ENCODE peak calls at places on chromosomes 3 and 15, in ten cellular contexts. One of them, this sample, is unnamed.

GRCh38 chr3:32406481-32407408 is 15.1 kb downstream of the CMTM7 start:
- DNase-seq in HepG2: no peak
- DNase-seq in endothelial cell: no peak
- DNase-seq in nephron progenitor cell: no peak
- DNase-seq in kidney epithelial cell: no peak
- DNase-seq in cardiac fibroblast: no peak
- DNase-seq in lower leg skin: no peak
- DNase-seq in colonic mucosa: no peak
- DNase-seq in fibroblast of lung: no peak
- DNase-seq in epithelial cell of esophagus: peak
- DNase-seq in this sample: no peak

GRCh38 chr15:85494035-85494793 is 113.8 kb downstream of the AKAP13 start:
- DNase-seq in epithelial cell of esophagus: peak
- DNase-seq in colonic mucosa: peak
- DNase-seq in fibroblast of lung: peak
- DNase-seq in kidney epithelial cell: peak
- DNase-seq in HepG2: no peak
- DNase-seq in endothelial cell: no peak
- DNase-seq in lower leg skin: no peak
- DNase-seq in nephron progenitor cell: no peak
- DNase-seq in cardiac fibroblast: peak
- DNase-seq in this sample: no peak

GRCh38 chr3:42110631-42111030 is 19.5 kb downstream of the TRAK1 start:
- DNase-seq in endothelial cell: no peak
- DNase-seq in colonic mucosa: no peak
- DNase-seq in HepG2: no peak
- DNase-seq in kidney epithelial cell: no peak
- DNase-seq in nephron progenitor cell: no peak
- DNase-seq in epithelial cell of esophagus: no peak
- DNase-seq in lower leg skin: no peak
- DNase-seq in cardiac fibroblast: no peak
- DNase-seq in fibroblast of lung: no peak
- DNase-seq in this sample: no peak

GRCh38 chr3:57048728-57049127 is 11.7 kb upstream of the SPATA12 start:
- DNase-seq in HepG2: no peak
- DNase-seq in endothelial cell: no peak
- DNase-seq in kidney epithelial cell: no peak
- DNase-seq in fibroblast of lung: no peak
- DNase-seq in lower leg skin: no peak
- DNase-seq in colonic mucosa: no peak
- DNase-seq in cardiac fibroblast: no peak
- DNase-seq in nephron progenitor cell: no peak
- DNase-seq in epithelial cell of esophagus: peak
- DNase-seq in this sample: no peak

GRCh38 chr15:84761534-84762190 is 13.3 kb downstream of the ZNF592 start:
- DNase-seq in HepG2: no peak
- DNase-seq in kidney epithelial cell: no peak
- DNase-seq in endothelial cell: no peak
- DNase-seq in fibroblast of lung: peak
- DNase-seq in lower leg skin: no peak
- DNase-seq in nephron progenitor cell: no peak
- DNase-seq in epithelial cell of esophagus: no peak
- DNase-seq in cardiac fibroblast: no peak
- DNase-seq in colonic mucosa: no peak
- DNase-seq in this sample: no peak

GRCh38 chr3:4813855-4814254 is 165.4 kb upstream of the BHLHE40 start:
- DNase-seq in cardiac fibroblast: no peak
- DNase-seq in epithelial cell of esophagus: no peak
- DNase-seq in endothelial cell: no peak
- DNase-seq in colonic mucosa: no peak
- DNase-seq in lower leg skin: no peak
- DNase-seq in kidney epithelial cell: no peak
- DNase-seq in nephron progenitor cell: no peak
- DNase-seq in fibroblast of lung: peak
- DNase-seq in HepG2: no peak
- DNase-seq in this sample: no peak

GRCh38 chr15:72998681-72999466 is 53.4 kb upstream of the NEO1 start:
- DNase-seq in HepG2: no peak
- DNase-seq in nephron progenitor cell: no peak
- DNase-seq in lower leg skin: peak
- DNase-seq in epithelial cell of esophagus: peak
- DNase-seq in colonic mucosa: peak
- DNase-seq in kidney epithelial cell: no peak
- DNase-seq in cardiac fibroblast: no peak
- DNase-seq in fibroblast of lung: no peak
- DNase-seq in endothelial cell: no peak
- DNase-seq in this sample: no peak

GRCh38 chr3:129377615-129378014 is 50.8 kb downstream of the EFCAB12 start:
- DNase-seq in lower leg skin: no peak
- DNase-seq in nephron progenitor cell: no peak
- DNase-seq in endothelial cell: no peak
- DNase-seq in colonic mucosa: no peak
- DNase-seq in epithelial cell of esophagus: no peak
- DNase-seq in fibroblast of lung: no peak
- DNase-seq in kidney epithelial cell: no peak
- DNase-seq in HepG2: no peak
- DNase-seq in cardiac fibroblast: no peak
- DNase-seq in this sample: no peak

GRCh38 chr15:56877591-56877990 is 40.9 kb upstream of the TCF12 start:
- DNase-seq in lower leg skin: no peak
- DNase-seq in endothelial cell: no peak
- DNase-seq in cardiac fibroblast: peak
- DNase-seq in colonic mucosa: no peak
- DNase-seq in HepG2: no peak
- DNase-seq in kidney epithelial cell: no peak
- DNase-seq in nephron progenitor cell: no peak
- DNase-seq in epithelial cell of esophagus: peak
- DNase-seq in fibroblast of lung: no peak
- DNase-seq in this sample: no peak

GRCh38 chr3:12155833-12156232 is 2.9 kb downstream of the TIMP4 start:
- DNase-seq in colonic mucosa: no peak
- DNase-seq in cardiac fibroblast: peak
- DNase-seq in endothelial cell: no peak
- DNase-seq in kidney epithelial cell: peak
- DNase-seq in HepG2: peak
- DNase-seq in epithelial cell of esophagus: peak
- DNase-seq in fibroblast of lung: peak
- DNase-seq in nephron progenitor cell: no peak
- DNase-seq in lower leg skin: no peak
- DNase-seq in this sample: no peak

GRCh38 chr3:49277357-49277723 is 308 bp upstream of the C3orf62 start:
- DNase-seq in endothelial cell: no peak
- DNase-seq in colonic mucosa: no peak
- DNase-seq in epithelial cell of esophagus: no peak
- DNase-seq in HepG2: no peak
- DNase-seq in cardiac fibroblast: no peak
- DNase-seq in kidney epithelial cell: no peak
- DNase-seq in nephron progenitor cell: no peak
- DNase-seq in lower leg skin: no peak
- DNase-seq in fibroblast of lung: peak
- DNase-seq in this sample: no peak

GRCh38 chr3:125160911-125161371 is 51.6 kb downstream of the SLC12A8 start:
- DNase-seq in fibroblast of lung: peak
- DNase-seq in endothelial cell: no peak
- DNase-seq in epithelial cell of esophagus: no peak
- DNase-seq in kidney epithelial cell: no peak
- DNase-seq in cardiac fibroblast: peak
- DNase-seq in nephron progenitor cell: no peak
- DNase-seq in colonic mucosa: no peak
- DNase-seq in lower leg skin: no peak
- DNase-seq in HepG2: no peak
- DNase-seq in this sample: no peak

GRCh38 chr3:139202226-139202958 is 141.4 kb upstream of the MRPS22 start:
- DNase-seq in kidney epithelial cell: peak
- DNase-seq in cardiac fibroblast: no peak
- DNase-seq in colonic mucosa: peak
- DNase-seq in endothelial cell: peak
- DNase-seq in lower leg skin: no peak
- DNase-seq in HepG2: peak
- DNase-seq in fibroblast of lung: no peak
- DNase-seq in nephron progenitor cell: peak
- DNase-seq in epithelial cell of esophagus: peak
- DNase-seq in this sample: no peak

GRCh38 chr15:33844186-33844585 is 124.1 kb upstream of the CHRM5 start:
- DNase-seq in fibroblast of lung: no peak
- DNase-seq in cardiac fibroblast: no peak
- DNase-seq in kidney epithelial cell: no peak
- DNase-seq in endothelial cell: no peak
- DNase-seq in HepG2: no peak
- DNase-seq in colonic mucosa: no peak
- DNase-seq in epithelial cell of esophagus: no peak
- DNase-seq in nephron progenitor cell: no peak
- DNase-seq in lower leg skin: no peak
- DNase-seq in this sample: no peak

GRCh38 chr3:124601189-124601588 is 129.1 kb upstream of the UMPS start:
- DNase-seq in lower leg skin: no peak
- DNase-seq in colonic mucosa: no peak
- DNase-seq in epithelial cell of esophagus: peak
- DNase-seq in cardiac fibroblast: no peak
- DNase-seq in nephron progenitor cell: no peak
- DNase-seq in kidney epithelial cell: no peak
- DNase-seq in fibroblast of lung: peak
- DNase-seq in HepG2: no peak
- DNase-seq in endothelial cell: no peak
- DNase-seq in this sample: no peak

GRCh38 chr15:80944818-80945217 is 44.8 kb downstream of the MESD start:
- DNase-seq in colonic mucosa: no peak
- DNase-seq in epithelial cell of esophagus: no peak
- DNase-seq in nephron progenitor cell: no peak
- DNase-seq in HepG2: no peak
- DNase-seq in endothelial cell: no peak
- DNase-seq in kidney epithelial cell: no peak
- DNase-seq in fibroblast of lung: no peak
- DNase-seq in lower leg skin: no peak
- DNase-seq in cardiac fibroblast: no peak
- DNase-seq in this sample: no peak

GRCh38 chr3:111130827-111131226 is 59.2 kb downstream of the NECTIN3 start:
- DNase-seq in kidney epithelial cell: no peak
- DNase-seq in cardiac fibroblast: no peak
- DNase-seq in nephron progenitor cell: no peak
- DNase-seq in colonic mucosa: no peak
- DNase-seq in lower leg skin: no peak
- DNase-seq in HepG2: no peak
- DNase-seq in epithelial cell of esophagus: no peak
- DNase-seq in fibroblast of lung: no peak
- DNase-seq in endothelial cell: no peak
- DNase-seq in this sample: no peak

GRCh38 chr3:111128884-111129283 is 57.3 kb downstream of the NECTIN3 start:
- DNase-seq in colonic mucosa: no peak
- DNase-seq in kidney epithelial cell: no peak
- DNase-seq in nephron progenitor cell: no peak
- DNase-seq in endothelial cell: no peak
- DNase-seq in fibroblast of lung: peak
- DNase-seq in cardiac fibroblast: no peak
- DNase-seq in lower leg skin: no peak
- DNase-seq in epithelial cell of esophagus: peak
- DNase-seq in HepG2: no peak
- DNase-seq in this sample: no peak

GRCh38 chr3:111134302-111134701 is 62.7 kb downstream of the NECTIN3 start:
- DNase-seq in epithelial cell of esophagus: no peak
- DNase-seq in nephron progenitor cell: no peak
- DNase-seq in fibroblast of lung: no peak
- DNase-seq in kidney epithelial cell: no peak
- DNase-seq in lower leg skin: no peak
- DNase-seq in cardiac fibroblast: no peak
- DNase-seq in endothelial cell: no peak
- DNase-seq in colonic mucosa: no peak
- DNase-seq in HepG2: no peak
- DNase-seq in this sample: no peak
- TF ChIP-seq CTCF in epithelial cell of esophagus: no peak
- TF ChIP-seq CTCF in nephron progenitor cell: no peak
- TF ChIP-seq CTCF in fibroblast of lung: no peak
- TF ChIP-seq CTCF in kidney epithelial cell: no peak
- TF ChIP-seq CTCF in lower leg skin: no peak
- TF ChIP-seq CTCF in cardiac fibroblast: no peak
- TF ChIP-seq CTCF in endothelial cell: no peak
- TF ChIP-seq CTCF in colonic mucosa: no peak
- TF ChIP-seq CTCF in HepG2: no peak
- TF ChIP-seq CTCF in this sample: no peak

DNA sequence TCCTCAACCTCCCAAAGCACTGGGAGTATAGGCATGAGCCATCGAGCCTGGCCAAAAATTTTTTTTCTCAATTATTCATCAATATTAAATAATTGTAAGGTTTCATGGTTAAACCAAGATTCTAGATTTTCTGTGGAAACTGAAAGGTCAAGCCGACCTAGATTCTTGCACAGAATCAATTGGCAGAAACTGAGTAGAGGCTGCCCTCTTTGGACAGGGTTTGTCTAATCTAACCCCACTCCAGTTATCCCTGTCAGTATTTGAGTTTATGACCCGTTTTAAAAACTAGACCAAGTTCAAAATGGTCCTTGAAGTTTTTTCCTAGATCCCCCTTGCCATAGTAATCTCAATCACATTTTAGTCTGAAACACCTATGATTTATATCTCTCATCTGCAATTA is 8.6 kb upstream of the ADAM10 start:
- DNase-seq in kidney epithelial cell: no peak
- DNase-seq in cardiac fibroblast: peak
- DNase-seq in lower leg skin: no peak
- DNase-seq in epithelial cell of esophagus: peak
- DNase-seq in HepG2: no peak
- DNase-seq in nephron progenitor cell: no peak
- DNase-seq in colonic mucosa: no peak
- DNase-seq in fibroblast of lung: no peak
- DNase-seq in endothelial cell: no peak
- DNase-seq in this sample: no peak
- TF ChIP-seq CTCF in kidney epithelial cell: peak
- TF ChIP-seq CTCF in cardiac fibroblast: peak
- TF ChIP-seq CTCF in lower leg skin: no peak
- TF ChIP-seq CTCF in epithelial cell of esophagus: no peak
- TF ChIP-seq CTCF in HepG2: peak
- TF ChIP-seq CTCF in nephron progenitor cell: no peak
- TF ChIP-seq CTCF in colonic mucosa: no peak
- TF ChIP-seq CTCF in fibroblast of lung: peak
- TF ChIP-seq CTCF in endothelial cell: no peak
- TF ChIP-seq CTCF in this sample: no peak

GRCh38 chr15:47374222-47374621 is 343.1 kb upstream of the SEMA6D start:
- DNase-seq in epithelial cell of esophagus: peak
- DNase-seq in kidney epithelial cell: no peak
- DNase-seq in cardiac fibroblast: peak
- DNase-seq in fibroblast of lung: no peak
- DNase-seq in HepG2: no peak
- DNase-seq in colonic mucosa: no peak
- DNase-seq in nephron progenitor cell: no peak
- DNase-seq in endothelial cell: peak
- DNase-seq in lower leg skin: no peak
- DNase-seq in this sample: no peak
- TF ChIP-seq CTCF in epithelial cell of esophagus: peak
- TF ChIP-seq CTCF in kidney epithelial cell: peak
- TF ChIP-seq CTCF in cardiac fibroblast: peak
- TF ChIP-seq CTCF in fibroblast of lung: peak
- TF ChIP-seq CTCF in HepG2: peak
- TF ChIP-seq CTCF in colonic mucosa: no peak
- TF ChIP-seq CTCF in nephron progenitor cell: no peak
- TF ChIP-seq CTCF in endothelial cell: no peak
- TF ChIP-seq CTCF in lower leg skin: no peak
- TF ChIP-seq CTCF in this sample: no peak

GRCh38 chr15:39869858-39870515 is 50.1 kb downstream of the GPR176 start:
- DNase-seq in epithelial cell of esophagus: no peak
- DNase-seq in lower leg skin: peak
- DNase-seq in endothelial cell: no peak
- DNase-seq in colonic mucosa: no peak
- DNase-seq in nephron progenitor cell: no peak
- DNase-seq in fibroblast of lung: no peak
- DNase-seq in HepG2: no peak
- DNase-seq in cardiac fibroblast: peak
- DNase-seq in kidney epithelial cell: no peak
- DNase-seq in this sample: no peak
- TF ChIP-seq CTCF in epithelial cell of esophagus: no peak
- TF ChIP-seq CTCF in lower leg skin: no peak
- TF ChIP-seq CTCF in endothelial cell: no peak
- TF ChIP-seq CTCF in colonic mucosa: no peak
- TF ChIP-seq CTCF in nephron progenitor cell: no peak
- TF ChIP-seq CTCF in fibroblast of lung: no peak
- TF ChIP-seq CTCF in HepG2: no peak
- TF ChIP-seq CTCF in cardiac fibroblast: no peak
- TF ChIP-seq CTCF in kidney epithelial cell: no peak
- TF ChIP-seq CTCF in this sample: no peak